ENCODE peak calls at places on chromosomes 11 and 22, in five cellular contexts. B is GM10248, P is foreskin keratinocyte, A is astrocyte of the cerebellum, C is WERI-Rb-1. N is an unnamed sample.

GRCh38 chr11:19598456-19598855 is 114.2 kb upstream of the NAV2 start:
- DNase-seq in P (no peak), B (no peak), C (no peak), A (no peak), N (no peak)

GRCh38 chr11:216081-216974 is 8.8 kb downstream of the RIC8A start:
- DNase-seq in P (no peak), B (no peak), C (no peak), A (no peak), N (no peak)

GRCh38 chr11:106853850-106854401 is 164.3 kb downstream of the GUCY1A2 start:
- DNase-seq in A (no peak), P (no peak), B (no peak), C (no peak), N (peak)

GRCh38 chr11:72426054-72426757 is 8.1 kb downstream of the CLPB start:
- DNase-seq in C (no peak), P (no peak), A (no peak), B (no peak), N (no peak)

GRCh38 chr11:121839821-121840220 is 276.2 kb downstream of the BLID start:
- DNase-seq in C (no peak), P (no peak), A (peak), B (no peak), N (no peak)

GRCh38 chr11:134126197-134126822 is 57.4 kb downstream of the JAM3 start:
- DNase-seq in C (no peak), B (no peak), A (no peak), P (peak), N (no peak)

GRCh38 chr11:117614695-117615094 is 182.3 kb downstream of the DSCAML1 start:
- DNase-seq in P (no peak), B (no peak), C (peak), A (no peak), N (no peak)

GRCh38 chr11:113695207-113695606 is 10.9 kb downstream of the TMPRSS5 start:
- DNase-seq in B (no peak), P (no peak), C (no peak), A (no peak), N (no peak)

GRCh38 chr22:22721681-22722309 is 77.4 kb downstream of the GGTLC2 start:
- DNase-seq in A (no peak), C (no peak), P (peak), B (peak), N (no peak)

GRCh38 chr11:34075178-34075820 is 23.8 kb downstream of the CAPRIN1 start:
- DNase-seq in B (no peak), P (peak), A (peak), C (no peak), N (no peak)

GRCh38 chr22:19056951-19057401 is 65.2 kb downstream of the DGCR2 start:
- DNase-seq in C (no peak), A (no peak), B (no peak), P (no peak), N (no peak)

GRCh38 chr11:17445240-17445795 is 31.3 kb downstream of the ABCC8 start:
- DNase-seq in B (no peak), P (no peak), C (no peak), A (no peak), N (no peak)

GRCh38 chr22:41587347-41587723 is 2.3 kb downstream of the PMM1 start:
- DNase-seq in C (no peak), B (no peak), P (no peak), A (no peak), N (no peak)

GRCh38 chr11:117840881-117841581 is 16.5 kb upstream of the FXYD2 start:
- DNase-seq in C (no peak), B (no peak), P (no peak), A (no peak), N (peak)

GRCh38 chr11:38136887-38137286 is 1538.9 kb upstream of the RAG2 start:
- DNase-seq in P (no peak), A (no peak), B (no peak), C (no peak), N (no peak)

GRCh38 chr22:49772692-49773091 is 55.0 kb downstream of the BRD1 start:
- DNase-seq in C (no peak), A (no peak), B (no peak), P (no peak), N (peak)

GRCh38 chr22:41576877-41577276 is 12.8 kb downstream of the PMM1 start:
- DNase-seq in C (peak), P (peak), B (peak), A (no peak), N (no peak)

DNA sequence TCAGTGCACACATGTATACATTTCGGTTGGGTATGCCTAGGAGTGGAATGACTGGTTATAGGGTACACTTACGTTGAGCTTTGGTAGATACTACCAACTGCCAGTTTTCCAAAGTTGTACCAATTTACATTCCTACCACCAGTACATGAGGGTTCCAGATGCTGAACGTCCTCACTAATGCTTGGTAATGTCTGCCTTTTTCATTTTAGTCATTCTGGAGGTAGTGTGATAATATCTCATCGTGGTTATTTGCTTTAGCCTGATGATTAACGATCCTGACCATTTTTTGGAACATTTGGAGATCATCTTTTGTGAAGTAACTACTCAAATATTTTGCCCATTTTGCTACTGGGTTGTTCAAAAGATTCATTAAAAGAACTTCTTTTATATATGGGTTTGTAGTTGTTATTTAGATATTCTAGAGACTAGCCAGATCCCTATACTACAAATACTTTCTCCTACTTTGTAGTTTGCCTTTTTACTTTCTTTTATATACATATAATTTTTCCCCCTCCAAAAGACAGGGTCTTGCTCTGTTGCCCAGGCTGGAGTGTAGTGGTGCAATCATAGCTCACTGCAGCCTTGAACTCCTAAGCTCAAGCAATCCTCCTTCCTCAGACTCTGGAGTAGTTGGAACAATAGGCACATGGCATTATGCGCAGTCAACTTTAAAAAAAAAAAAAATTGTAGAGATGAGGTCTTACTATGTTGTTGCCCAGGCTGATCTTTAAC is 62.1 kb downstream of the RBFOX2 start:
- DNase-seq in A (no peak), P (no peak), C (no peak), B (no peak), N (no peak)
- TF ChIP-seq CTCF in A (no peak), P (no peak), C (no peak), B (no peak), N (peak)

GRCh38 chr22:44988671-44989070 is 21.1 kb downstream of the PHF21B start:
- DNase-seq in A (no peak), P (no peak), C (peak), B (no peak), N (no peak)

GRCh38 chr22:44981857-44982256 is 27.9 kb downstream of the PHF21B start:
- DNase-seq in A (no peak), C (no peak), P (no peak), B (no peak), N (no peak)

GRCh38 chr22:44990328-44990727 is 19.5 kb downstream of the PHF21B start:
- DNase-seq in P (no peak), C (no peak), B (no peak), A (no peak), N (no peak)

GRCh38 chr22:44983878-44984482 is 25.8 kb downstream of the PHF21B start:
- DNase-seq in B (no peak), C (no peak), A (no peak), P (no peak), N (no peak)

GRCh38 chr22:44985906-44986527 is 23.8 kb downstream of the PHF21B start:
- DNase-seq in A (no peak), C (no peak), B (no peak), P (no peak), N (no peak)
- TF ChIP-seq CTCF in A (no peak), C (no peak), B (no peak), P (no peak), N (no peak)

DNA sequence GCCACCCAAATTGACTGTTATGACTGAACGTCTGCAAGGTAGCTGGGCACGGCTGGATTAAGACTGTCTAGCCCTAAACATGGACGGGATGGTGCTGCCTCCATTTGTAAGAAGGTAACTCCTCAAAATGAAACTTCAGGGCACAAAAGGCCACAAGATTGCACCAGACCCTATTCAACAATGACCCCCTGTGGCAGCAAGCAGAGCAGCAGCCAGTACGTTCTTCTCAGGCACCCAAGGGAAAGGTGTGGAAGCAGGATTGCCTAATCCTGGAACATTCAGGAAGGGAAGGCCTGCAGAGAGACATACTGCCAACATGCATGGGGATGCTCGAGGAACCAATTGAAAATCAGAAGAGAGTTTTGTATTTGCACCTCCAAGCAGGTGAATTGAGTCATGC is 4.5 kb upstream of the TBX10 start:
- DNase-seq in P (peak), A (no peak), C (peak), B (no peak), N (no peak)
- TF ChIP-seq CTCF in P (peak), A (peak), C (peak), B (peak), N (peak)

GRCh38 chr11:103894034-103894433 is 142.4 kb upstream of the DDI1 start:
- DNase-seq in A (no peak), C (no peak), P (no peak), B (no peak), N (no peak)

GRCh38 chr11:103897156-103897555 is 139.3 kb upstream of the DDI1 start:
- DNase-seq in C (no peak), P (no peak), A (no peak), B (no peak), N (no peak)

GRCh38 chr11:103893366-103893765 is 143.1 kb upstream of the DDI1 start:
- DNase-seq in A (no peak), P (no peak), B (no peak), C (no peak), N (no peak)

GRCh38 chr11:103892603-103893002 is 143.8 kb upstream of the DDI1 start:
- DNase-seq in P (no peak), C (no peak), A (no peak), B (no peak), N (no peak)

DNA sequence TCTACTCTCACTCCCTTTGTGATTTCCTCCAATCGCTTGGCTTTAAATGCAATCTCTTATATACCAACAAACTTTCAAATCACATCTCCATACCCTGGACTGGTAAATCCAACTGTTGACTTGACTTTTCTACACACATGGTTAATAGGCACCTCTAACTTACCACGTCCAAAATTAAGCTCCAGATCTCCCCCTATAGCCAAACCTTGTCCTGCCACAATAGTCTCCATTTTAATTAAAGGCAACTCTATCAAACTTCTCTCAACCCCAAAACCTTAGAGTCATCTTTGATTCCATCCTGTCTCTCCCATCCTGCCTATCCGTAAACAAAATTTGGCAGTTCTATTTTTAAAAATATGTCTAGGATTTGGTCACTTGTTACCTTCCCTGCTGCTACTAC is 141.8 kb upstream of the DDI1 start:
- DNase-seq in C (no peak), P (no peak), A (no peak), B (no peak), N (no peak)
- TF ChIP-seq CTCF in C (no peak), P (no peak), A (no peak), B (no peak), N (no peak)